ENCODE peak calls at places on chromosomes 11 and 22, in five cellular contexts. N, A, S, G and Q are unnamed samples.

GRCh38 chr11:113781682-113782081 is 2.1 kb downstream of the CLDN25 start:
- DNase-seq in N (no peak), A (no peak), S (no peak), G (no peak), Q (no peak)

GRCh38 chr11:76823481-76824028 is 37.2 kb upstream of the ACER3 start:
- DNase-seq in N (no peak), A (no peak), S (no peak), G (no peak), Q (no peak)

GRCh38 chr11:69436041-69436982 is 45.2 kb upstream of the LINC01488 start:
- DNase-seq in N (no peak), A (peak; percentile 54), S (no peak), G (no peak), Q (no peak)

GRCh38 chr22:25797891-25798290 is 55.9 kb downstream of the MYO18B start:
- DNase-seq in N (no peak), A (peak; percentile 54), S (no peak), G (no peak), Q (no peak)

GRCh38 chr11:90332415-90332814 is 109.6 kb upstream of the CHORDC1 start:
- DNase-seq in N (no peak), A (no peak), S (no peak), G (no peak), Q (no peak)

GRCh38 chr11:45554230-45554967 is 111.0 kb downstream of the CHST1 start:
- DNase-seq in N (peak; percentile 22), A (no peak), S (no peak), G (peak; percentile 16), Q (no peak)

GRCh38 chr11:3684787-3685186 is 13.6 kb upstream of the CHRNA10 start:
- DNase-seq in N (no peak), A (no peak), S (no peak), G (no peak), Q (no peak)

GRCh38 chr11:70106757-70107156 is 28.6 kb downstream of the ANO1 start:
- DNase-seq in N (no peak), A (no peak), S (no peak), G (no peak), Q (no peak)

GRCh38 chr22:41964106-41964494 is 5.1 kb upstream of the SEPTIN3 start:
- DNase-seq in N (no peak), A (no peak), S (no peak), G (no peak), Q (no peak)

GRCh38 chr11:12762696-12763324 is 88.6 kb downstream of the TEAD1 start:
- DNase-seq in N (no peak), A (no peak), S (no peak), G (no peak), Q (no peak)

GRCh38 chr11:17479284-17480214 is 2.9 kb upstream of the ABCC8 start:
- DNase-seq in N (no peak), A (no peak), S (peak; percentile 31), G (no peak), Q (peak; percentile 53)

GRCh38 chr11:83168756-83169155 is 11.8 kb downstream of the PCF11 start:
- DNase-seq in N (no peak), A (no peak), S (no peak), G (no peak), Q (no peak)

GRCh38 chr22:31337178-31337577 is 9.0 kb downstream of the PATZ1 start:
- DNase-seq in N (no peak), A (peak; percentile 67), S (no peak), G (no peak), Q (peak; percentile 44)

GRCh38 chr22:46596032-46596441 is 24.1 kb upstream of the GRAMD4 start:
- DNase-seq in N (peak; percentile 67), A (peak; percentile 84), S (no peak), G (peak; percentile 58), Q (no peak)

GRCh38 chr11:125263268-125263790 is 98.8 kb downstream of the PKNOX2 start:
- DNase-seq in N (peak; percentile 87), A (peak; percentile 89), S (peak; percentile 28), G (peak; percentile 72), Q (peak; percentile 53)

GRCh38 chr11:10969387-10969786 is 111.5 kb upstream of the ZBED5 start:
- DNase-seq in N (no peak), A (no peak), S (no peak), G (no peak), Q (no peak)

GRCh38 chr11:1839204-1839923 is 583 bp downstream of the TNNI2 start:
- DNase-seq in N (peak; percentile 13), A (no peak), S (no peak), G (no peak), Q (no peak)

GRCh38 chr11:46438211-46438610 is 46.6 kb upstream of the CHRM4 start:
- DNase-seq in N (no peak), A (no peak), S (no peak), G (no peak), Q (no peak)

GRCh38 chr11:117201906-117202305 is 2.7 kb downstream of the TAGLN start:
- DNase-seq in N (no peak), A (no peak), S (no peak), G (no peak), Q (no peak)

GRCh38 chr11:107271425-107271824 is 186.2 kb downstream of the CWF19L2 start:
- DNase-seq in N (no peak), A (no peak), S (no peak), G (no peak), Q (no peak)

GRCh38 chr11:118606157-118606843 is 1.1 kb upstream of the PHLDB1 start:
- DNase-seq in N (peak; percentile 53), A (peak; percentile 69), S (no peak), G (no peak), Q (peak; percentile 22)

DNA sequence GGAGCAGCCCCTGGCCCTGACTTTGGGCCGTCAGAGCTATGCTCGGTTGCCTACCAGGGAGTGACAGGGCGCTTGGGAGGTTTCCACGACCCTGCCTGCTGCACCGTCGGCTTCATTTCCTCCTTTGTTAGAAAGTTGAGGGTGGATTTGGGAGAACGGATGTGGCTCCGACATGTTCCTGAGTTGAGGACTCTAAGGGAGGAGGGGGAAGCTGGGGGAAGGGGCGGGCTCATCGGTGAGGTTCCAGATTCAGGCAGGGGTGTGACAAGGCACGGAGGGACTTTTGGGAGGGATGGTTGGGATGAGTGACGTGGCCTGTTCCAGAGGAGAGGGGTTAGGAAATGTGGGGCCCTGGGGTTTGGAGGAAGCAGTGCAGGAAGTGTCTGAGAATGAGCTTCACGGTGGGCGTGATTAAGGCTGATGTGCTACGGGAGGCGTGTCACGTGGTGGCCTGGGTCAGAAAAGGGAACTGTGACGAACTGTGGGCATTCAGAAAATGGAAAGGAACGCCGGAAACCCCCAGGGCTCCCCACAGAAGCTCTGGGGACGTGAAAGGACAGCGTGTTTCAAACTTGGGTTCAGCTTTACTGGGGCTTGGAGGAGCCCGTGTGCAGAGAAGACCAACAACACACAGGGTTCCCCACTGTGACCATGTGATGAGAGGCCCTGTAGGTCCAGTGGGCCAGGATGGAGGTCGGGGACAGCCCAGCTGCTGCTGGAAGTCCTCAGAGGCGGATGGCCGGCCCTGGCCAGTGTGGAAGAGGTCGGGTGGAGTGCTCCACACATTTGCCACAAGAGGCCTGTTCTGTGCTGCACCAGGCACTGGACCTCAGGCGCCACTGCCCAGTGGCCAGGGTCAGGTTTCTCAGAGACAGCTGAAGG is 2.8 kb downstream of the PARVB start:
- DNase-seq in N (peak; percentile 84), A (peak; percentile 83), S (peak; percentile 68), G (peak; percentile 50), Q (peak; percentile 70)
- H3K4me3 ChIP-seq in N (peak overlapping the region; percentile 80), A (no peak overlapping the region), S (no peak overlapping the region), G (peak overlapping the region; percentile 67), Q (no peak overlapping the region)

GRCh38 chr22:22431271-22432220 is 77.0 kb downstream of the ZNF280B start:
- DNase-seq in N (peak; percentile 30), A (no peak), S (peak; percentile 51), G (peak; percentile 36), Q (peak; percentile 60)
- H3K4me3 ChIP-seq in N (no peak overlapping the region), A (no peak overlapping the region), S (no peak overlapping the region), G (no peak overlapping the region), Q (no peak overlapping the region)

DNA sequence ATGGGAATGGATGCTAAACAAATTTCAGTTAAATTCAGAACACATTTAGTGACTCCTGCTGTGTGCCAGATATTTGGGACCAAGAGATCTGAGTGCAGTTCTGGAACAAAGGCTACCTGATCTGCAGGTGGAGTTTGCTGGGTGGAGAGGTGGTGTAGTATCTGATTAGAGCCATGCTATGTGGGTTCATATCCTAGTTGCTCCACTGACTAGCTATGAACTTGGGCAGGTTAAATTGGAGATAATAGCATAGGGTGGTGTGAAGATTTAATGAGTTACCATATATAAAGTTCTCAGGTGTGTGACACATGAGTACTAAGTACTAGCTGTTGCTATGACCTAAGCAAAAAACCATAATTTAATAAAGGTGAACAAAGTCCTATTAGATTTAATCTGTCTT is 2.0 kb downstream of the ENDOD1 start:
- DNase-seq in N (no peak), A (no peak), S (no peak), G (no peak), Q (no peak)
- H3K4me3 ChIP-seq in N (peak overlapping the region; percentile 78), A (no peak overlapping the region), S (no peak overlapping the region), G (peak overlapping the region; percentile 78), Q (no peak overlapping the region)

DNA sequence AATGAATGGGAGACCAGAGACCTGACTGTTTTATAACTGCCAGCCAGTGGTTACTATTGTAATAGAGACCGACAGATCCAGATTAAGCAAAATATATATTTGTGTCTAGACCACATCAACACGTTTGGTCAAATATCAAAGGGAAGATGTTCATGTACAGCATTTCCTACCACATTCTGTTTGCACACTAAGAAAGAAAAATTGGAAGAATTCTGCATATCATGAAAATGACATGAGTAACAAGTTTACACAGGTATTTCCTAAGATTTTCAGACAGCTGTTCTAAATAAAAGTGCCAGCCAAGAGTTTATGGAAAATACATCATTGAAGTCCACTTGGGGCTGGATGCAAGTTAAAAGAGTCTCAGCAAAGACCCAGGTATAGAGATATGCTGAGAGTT is 145.5 kb upstream of the ANO3 start:
- DNase-seq in N (no peak), A (no peak), S (no peak), G (no peak), Q (no peak)
- H3K4me3 ChIP-seq in N (no peak overlapping the region), A (no peak overlapping the region), S (no peak overlapping the region), G (no peak overlapping the region), Q (no peak overlapping the region)

GRCh38 chr11:36376888-36377758 is 81.0 kb downstream of the PRR5L start:
- DNase-seq in N (peak; percentile 52), A (peak; percentile 81), S (peak; percentile 44), G (no peak), Q (peak; percentile 43)
- H3K4me3 ChIP-seq in N (peak overlapping the region; percentile 70), A (peak overlapping the region; percentile 61), S (peak overlapping the region; percentile 50), G (peak overlapping the region; percentile 73), Q (peak overlapping the region; percentile 61)